ENCODE peak calls at places on chromosomes 13 and 19, in ten cellular contexts. C is HepG2, M is K562, O is SK-N-SH, D is sigmoid colon, R is prostate gland, A is breast epithelium, G is SK-N-MC, J is transverse colon, F is HL-60. Y is an unnamed sample.

GRCh38 chr19:43872547-43873336 is 45.6 kb downstream of the ZNF283 start:
- DNase-seq in C (no peak), M (no peak), O (no peak), D (no peak), R (no peak), A (no peak), G (no peak), J (no peak), F (no peak), Y (no peak)

GRCh38 chr19:43505941-43506340 is 1.4 kb upstream of the PHLDB3 start:
- DNase-seq in C (no peak), M (peak; percentile 31), O (no peak), D (no peak), R (no peak), A (no peak), G (no peak), J (no peak), F (no peak), Y (no peak)

GRCh38 chr19:33868076-33868735 is 71.5 kb downstream of the KCTD15 start:
- DNase-seq in C (no peak), M (no peak), O (peak; percentile 75), D (no peak), R (no peak), A (peak; percentile 47), G (no peak), J (no peak), F (no peak), Y (no peak)

GRCh38 chr13:74452176-74452575 is 318.0 kb upstream of the KLF12 start:
- DNase-seq in C (no peak), M (no peak), O (no peak), D (no peak), R (no peak), A (no peak), G (no peak), J (no peak), F (no peak), Y (no peak)

GRCh38 chr19:34067861-34068271 is 104.4 kb upstream of the LSM14A start:
- DNase-seq in C (no peak), M (no peak), O (no peak), D (no peak), R (no peak), A (no peak), G (no peak), J (no peak), F (no peak), Y (no peak)

GRCh38 chr19:1618157-1619093 is 13.2 kb upstream of the UQCR11 start:
- DNase-seq in C (peak; percentile 41), M (peak; percentile 47), O (peak; percentile 78), D (no peak), R (no peak), A (no peak), G (no peak), J (peak; percentile 60), F (no peak), Y (no peak)

GRCh38 chr13:107906131-107906530 is 309.2 kb downstream of the LIG4 start:
- DNase-seq in C (peak; percentile 3), M (peak; percentile 71), O (no peak), D (no peak), R (no peak), A (no peak), G (no peak), J (no peak), F (no peak), Y (no peak)

GRCh38 chr19:1315470-1316166 is 29.9 kb downstream of the EFNA2 start:
- DNase-seq in C (no peak), M (peak; percentile 81), O (peak; percentile 95), D (no peak), R (peak; percentile 44), A (no peak), G (no peak), J (peak; percentile 64), F (peak; percentile 28), Y (no peak)

GRCh38 chr19:33670398-33670797 is 48.6 kb downstream of the CHST8 start:
- DNase-seq in C (no peak), M (no peak), O (no peak), D (no peak), R (no peak), A (no peak), G (no peak), J (no peak), F (no peak), Y (peak; percentile 10)

GRCh38 chr13:97211357-97211756 is 10.8 kb upstream of the MBNL2 start:
- DNase-seq in C (no peak), M (no peak), O (no peak), D (no peak), R (no peak), A (no peak), G (no peak), J (no peak), F (no peak), Y (no peak)

GRCh38 chr19:4057913-4058695 is 8.6 kb downstream of the ZBTB7A start:
- DNase-seq in C (peak; percentile 90), M (peak; percentile 90), O (no peak), D (peak; percentile 97), R (peak; percentile 51), A (peak; percentile 79), G (no peak), J (peak; percentile 87), F (peak; percentile 82), Y (peak; percentile 96)

GRCh38 chr13:32791545-32792172 is 205.4 kb downstream of the PDS5B start:
- DNase-seq in C (peak; percentile 30), M (no peak), O (no peak), D (no peak), R (no peak), A (no peak), G (no peak), J (no peak), F (no peak), Y (no peak)

GRCh38 chr19:54432144-54432738 is 16.8 kb upstream of the LENG8 start:
- DNase-seq in C (no peak), M (no peak), O (no peak), D (no peak), R (peak; percentile 36), A (no peak), G (no peak), J (no peak), F (no peak), Y (no peak)
- TF ChIP-seq POLR2AphosphoS5 in C (peak; percentile 13), M (no peak), O (no peak), D (no peak), R (peak; percentile 26), A (no peak), G (no peak), J (no peak), F (no peak), Y (no peak)

GRCh38 chr19:18502236-18502632 is 19.6 kb downstream of the ELL start:
- DNase-seq in C (no peak), M (no peak), O (no peak), D (no peak), R (no peak), A (no peak), G (no peak), J (no peak), F (no peak), Y (no peak)

GRCh38 chr19:18501351-18501750 is 20.5 kb downstream of the ELL start:
- DNase-seq in C (no peak), M (no peak), O (no peak), D (no peak), R (no peak), A (no peak), G (no peak), J (no peak), F (no peak), Y (no peak)

GRCh38 chr19:18502633-18503294 is 19.1 kb downstream of the ELL start:
- DNase-seq in C (no peak), M (no peak), O (peak; percentile 70), D (peak; percentile 84), R (no peak), A (no peak), G (no peak), J (peak; percentile 40), F (no peak), Y (peak; percentile 65)

GRCh38 chr19:18500820-18501219 is 21.1 kb downstream of the ELL start:
- DNase-seq in C (no peak), M (no peak), O (no peak), D (peak; percentile 84), R (no peak), A (peak; percentile 72), G (no peak), J (no peak), F (no peak), Y (no peak)

DNA sequence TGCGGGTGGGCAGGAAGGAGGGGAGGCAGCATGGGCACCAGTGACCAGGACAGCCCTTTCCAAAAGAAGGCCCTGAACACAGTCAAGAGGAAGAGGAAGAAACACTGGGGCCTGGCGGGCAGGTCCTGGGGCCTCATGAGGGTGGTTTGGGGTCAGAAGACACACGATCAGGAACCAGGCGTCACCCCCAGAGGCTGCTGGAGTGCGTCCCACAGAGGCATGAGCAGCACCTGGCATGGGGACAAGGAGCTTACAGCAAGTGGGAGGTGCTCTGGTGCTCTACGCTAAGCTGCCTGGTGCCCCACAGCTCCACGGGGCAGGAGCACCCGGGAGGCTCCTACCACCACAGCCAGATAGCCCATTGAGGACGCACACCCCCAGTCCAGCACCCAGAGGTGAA is 20.0 kb downstream of the ELL start:
- DNase-seq in C (no peak), M (no peak), O (no peak), D (peak; percentile 89), R (no peak), A (no peak), G (no peak), J (peak; percentile 54), F (no peak), Y (no peak)
- H3K27ac ChIP-seq in C (no peak overlapping the region), M (no peak overlapping the region), O (no peak overlapping the region), D (peak overlapping the region; percentile 68), R (no peak overlapping the region), A (peak overlapping the region; percentile 43), G (no peak overlapping the region), J (peak overlapping the region; percentile 70), F (peak overlapping the region; percentile 71), Y (peak overlapping the region; percentile 31)

GRCh38 chr19:40365613-40366401 is 17.3 kb downstream of the PLD3 start:
- DNase-seq in C (no peak), M (peak; percentile 92), O (peak; percentile 99), D (peak; percentile 84), R (peak; percentile 64), A (no peak), G (no peak), J (peak; percentile 50), F (no peak), Y (no peak)
- TF ChIP-seq POLR2AphosphoS5 in C (no peak), M (peak; percentile 40), O (peak; percentile 94), D (peak; percentile 41), R (no peak), A (no peak), G (peak; percentile 91), J (no peak), F (no peak), Y (no peak)

DNA sequence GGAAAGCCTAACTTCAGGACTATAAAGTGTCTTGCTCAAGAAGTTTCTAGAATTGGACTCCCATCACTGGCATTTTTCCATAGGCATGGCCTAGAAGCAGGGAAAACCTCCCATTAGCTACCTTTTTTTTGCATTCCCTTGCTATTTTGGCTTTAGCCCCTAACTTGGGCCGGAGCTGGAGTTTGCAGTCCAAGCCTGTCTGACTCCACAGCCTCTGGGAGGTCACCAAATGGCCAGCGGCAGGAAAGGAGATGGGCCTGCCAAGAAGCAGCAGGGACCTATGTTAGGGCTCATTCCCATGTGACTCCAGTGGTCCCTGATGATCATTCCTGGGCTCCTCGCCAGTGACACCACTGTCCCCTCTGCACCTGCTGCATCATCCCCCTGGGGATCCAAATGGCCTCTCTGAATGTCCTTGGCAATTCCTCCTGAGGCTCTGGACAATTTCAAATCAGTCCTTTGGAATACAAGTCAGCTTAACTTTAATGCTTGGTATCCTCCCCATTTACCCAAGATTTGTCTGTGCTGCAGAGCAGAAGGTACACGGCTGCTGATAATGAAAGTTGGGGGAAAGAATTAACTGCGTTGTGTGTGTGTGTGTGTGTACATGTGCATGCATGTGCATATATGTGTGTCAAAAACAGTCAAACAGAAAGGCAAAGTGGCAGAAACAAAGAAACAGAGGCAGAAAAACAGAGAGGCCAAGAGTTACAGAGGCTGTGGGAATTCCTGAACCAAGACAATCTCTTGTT is 69.8 kb upstream of the SERP2 start:
- DNase-seq in C (no peak), M (no peak), O (peak; percentile 9), D (peak; percentile 97), R (no peak), A (peak; percentile 53), G (no peak), J (peak; percentile 41), F (no peak), Y (no peak)
- H3K27ac ChIP-seq in C (no peak overlapping the region), M (no peak overlapping the region), O (peak overlapping the region; percentile 20), D (peak overlapping the region; percentile 76), R (no peak overlapping the region), A (peak overlapping the region; percentile 10), G (no peak overlapping the region), J (peak overlapping the region; percentile 83), F (no peak overlapping the region), Y (peak overlapping the region; percentile 29)

Y was measured in suprapubic skin.